ENCODE peak calls at places on chromosomes 2 and 18, in nine cellular contexts. H is sigmoid colon, E is NB4, J is tibial nerve, W is transverse colon, Z is right lobe of liver, C is uterus, G is HCT116, F is HepG2. V is an unnamed sample.
A peak's percentile ranks its signal among the peaks of the same experiment; 100 is the strongest.

GRCh38 chr2:151162185-151162584 is 99.5 kb downstream of the RBM43 start:
- DNase-seq in H (no peak), E (no peak), J (no peak), W (no peak), Z (no peak), C (no peak), G (no peak), F (no peak), V (no peak)

GRCh38 chr18:59742325-59743111 is 45.3 kb upstream of the CCBE1 start:
- DNase-seq in H (no peak), E (no peak), J (no peak), W (no peak), Z (no peak), C (no peak), G (no peak), F (no peak), V (no peak)

GRCh38 chr2:106165064-106165463 is 29.0 kb downstream of the UXS1 start:
- DNase-seq in H (no peak), E (peak; percentile 37), J (no peak), W (no peak), Z (no peak), C (no peak), G (no peak), F (peak; percentile 29), V (no peak)

GRCh38 chr2:7111626-7112025 is 194.4 kb downstream of the RNF144A start:
- DNase-seq in H (no peak), E (no peak), J (no peak), W (no peak), Z (no peak), C (no peak), G (no peak), F (no peak), V (no peak)

GRCh38 chr2:212402316-212402715 is 136.3 kb downstream of the ERBB4 start:
- DNase-seq in H (no peak), E (no peak), J (no peak), W (no peak), Z (no peak), C (no peak), G (no peak), F (no peak), V (no peak)

GRCh38 chr2:172408143-172408766 is 19.1 kb upstream of the ITGA6 start:
- DNase-seq in H (no peak), E (no peak), J (no peak), W (no peak), Z (no peak), C (no peak), G (no peak), F (no peak), V (no peak)

GRCh38 chr2:127561371-127561770 is 25.9 kb downstream of the MYO7B start:
- DNase-seq in H (no peak), E (no peak), J (no peak), W (no peak), Z (no peak), C (no peak), G (no peak), F (no peak), V (no peak)

GRCh38 chr2:165401285-165401852 is 68.1 kb upstream of the CSRNP3 start:
- DNase-seq in H (no peak), E (peak; percentile 78), J (peak; percentile 57), W (no peak), Z (no peak), C (peak; percentile 22), G (peak; percentile 56), F (peak; percentile 67), V (no peak)

GRCh38 chr2:145010635-145011034 is 490.7 kb upstream of the ZEB2 start:
- DNase-seq in H (no peak), E (no peak), J (no peak), W (no peak), Z (no peak), C (no peak), G (no peak), F (no peak), V (no peak)

GRCh38 chr2:169086893-169087467 is 17.6 kb downstream of the DHRS9 start:
- DNase-seq in H (no peak), E (no peak), J (no peak), W (no peak), Z (no peak), C (no peak), G (no peak), F (no peak), V (no peak)

GRCh38 chr2:128371648-128372345 is 53.1 kb upstream of the HS6ST1 start:
- DNase-seq in H (peak; percentile 52), E (no peak), J (no peak), W (peak; percentile 5), Z (no peak), C (no peak), G (no peak), F (no peak), V (no peak)

GRCh38 chr2:136378712-136379595 is 261.0 kb upstream of the CXCR4 start:
- DNase-seq in H (no peak), E (peak; percentile 85), J (peak; percentile 43), W (peak; percentile 59), Z (no peak), C (no peak), G (peak; percentile 39), F (peak; percentile 35), V (peak; percentile 53)

GRCh38 chr18:63881851-63882250 is 5.7 kb upstream of the SERPINB2 start:
- DNase-seq in H (no peak), E (no peak), J (no peak), W (no peak), Z (no peak), C (no peak), G (no peak), F (no peak), V (no peak)

GRCh38 chr18:9094307-9095226 is 7.9 kb upstream of the NDUFV2 start:
- DNase-seq in H (no peak), E (no peak), J (no peak), W (no peak), Z (no peak), C (no peak), G (no peak), F (peak; percentile 92), V (no peak)

GRCh38 chr18:9097349-9097748 is 5.2 kb upstream of the NDUFV2 start:
- DNase-seq in H (no peak), E (no peak), J (no peak), W (no peak), Z (no peak), C (no peak), G (no peak), F (no peak), V (no peak)

GRCh38 chr18:9096013-9096383 is 6.5 kb upstream of the NDUFV2 start:
- DNase-seq in H (no peak), E (no peak), J (no peak), W (no peak), Z (no peak), C (no peak), G (no peak), F (no peak), V (no peak)

GRCh38 chr18:9096698-9097097 is 5.8 kb upstream of the NDUFV2 start:
- DNase-seq in H (no peak), E (peak; percentile 31), J (no peak), W (no peak), Z (no peak), C (no peak), G (no peak), F (no peak), V (no peak)

GRCh38 chr18:9095297-9096012 is 7.0 kb upstream of the NDUFV2 start:
- DNase-seq in H (peak; percentile 72), E (peak; percentile 64), J (no peak), W (peak; percentile 30), Z (no peak), C (no peak), G (no peak), F (peak; percentile 87), V (peak; percentile 57)
- TF ChIP-seq POLR2A in H (no peak), E (peak; percentile 17), J (no peak), W (no peak), Z (no peak), C (no peak), G (no peak), F (peak; percentile 65), V (no peak)

DNA sequence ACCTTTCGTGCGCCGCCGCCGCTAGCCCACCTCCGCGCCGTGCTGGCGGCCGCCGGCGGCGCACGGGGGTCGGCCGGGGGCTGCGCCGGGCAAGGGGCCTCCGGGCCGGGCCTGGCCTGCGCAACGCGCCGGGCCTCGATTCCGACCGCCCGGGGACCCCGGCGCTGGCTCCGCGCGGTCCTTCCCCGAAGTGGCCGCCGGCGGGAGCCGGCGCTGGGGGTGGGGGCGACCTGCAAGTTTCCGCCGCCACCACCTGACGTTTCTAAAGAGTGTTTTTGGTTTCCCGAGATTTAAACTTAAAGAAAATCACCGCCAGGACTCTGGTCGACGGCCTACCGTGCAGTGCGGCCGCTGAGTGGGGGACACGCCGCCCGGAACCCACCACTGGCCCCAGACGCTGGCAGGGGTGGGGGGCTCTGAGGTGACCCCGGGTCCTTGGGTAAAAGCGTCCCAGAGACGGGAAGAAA is 3.8 kb upstream of the GATA6 start:
- DNase-seq in H (no peak), E (no peak), J (no peak), W (no peak), Z (no peak), C (no peak), G (no peak), F (no peak), V (peak; percentile 86)
- H3K4me3 ChIP-seq in H (peak overlapping the region; percentile 2), E (no peak overlapping the region), J (no peak overlapping the region), W (peak overlapping the region; percentile 77), Z (peak overlapping the region; percentile 93), C (peak overlapping the region; percentile 96), G (no peak overlapping the region), F (no peak overlapping the region), V (peak overlapping the region; percentile 70)

GRCh38 chr2:65075176-65075575 is 19.0 kb downstream of the CEP68 start:
- DNase-seq in H (no peak), E (no peak), J (no peak), W (no peak), Z (no peak), C (no peak), G (no peak), F (no peak), V (no peak)
- TF ChIP-seq POLR2A in H (no peak), E (no peak), J (no peak), W (no peak), Z (no peak), C (no peak), G (no peak), F (no peak), V (no peak)

GRCh38 chr2:66387374-66387773 is 47.6 kb upstream of the MEIS1 start:
- DNase-seq in H (no peak), E (no peak), J (no peak), W (no peak), Z (no peak), C (no peak), G (no peak), F (no peak), V (no peak)

GRCh38 chr2:66389651-66390131 is 45.2 kb upstream of the MEIS1 start:
- DNase-seq in H (no peak), E (peak; percentile 18), J (no peak), W (no peak), Z (no peak), C (peak; percentile 28), G (no peak), F (no peak), V (no peak)

GRCh38 chr2:66390152-66390551 is 44.8 kb upstream of the MEIS1 start:
- DNase-seq in H (no peak), E (no peak), J (no peak), W (no peak), Z (no peak), C (no peak), G (no peak), F (no peak), V (no peak)

DNA sequence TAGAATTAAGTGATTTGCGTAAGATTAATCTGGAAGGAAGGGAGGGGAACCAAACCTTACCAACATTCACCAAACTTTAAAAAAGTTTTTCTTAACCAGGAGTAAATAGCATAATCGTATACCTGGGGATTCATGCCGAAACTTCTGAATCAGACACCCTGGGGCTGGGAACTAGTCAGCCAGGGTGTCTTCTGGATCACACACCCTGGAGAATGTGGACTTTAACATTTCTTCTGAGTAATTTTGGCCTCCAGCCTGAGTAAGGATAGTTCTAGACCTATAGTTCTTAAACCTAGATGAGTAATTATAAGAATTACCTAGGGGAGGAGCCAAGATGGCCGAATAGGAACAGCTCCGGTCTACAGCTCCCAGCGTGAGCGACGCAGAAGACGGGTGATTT is 44.1 kb upstream of the MEIS1 start:
- DNase-seq in H (no peak), E (no peak), J (no peak), W (no peak), Z (no peak), C (no peak), G (no peak), F (no peak), V (no peak)
- H3K4me3 ChIP-seq in H (no peak overlapping the region), E (no peak overlapping the region), J (no peak overlapping the region), W (no peak overlapping the region), Z (no peak overlapping the region), C (no peak overlapping the region), G (no peak overlapping the region), F (no peak overlapping the region), V (no peak overlapping the region)